ENCODE peak calls at places on chromosomes 5 and 9, in five cellular contexts. F is GM23338, R is HCT116, S is GM23248, V is neural progenitor cell. I is an unnamed sample.

GRCh38 chr5:73238873-73239272 is 65.9 kb downstream of the TMEM174 start:
- DNase-seq in V (no peak), R (no peak), F (no peak), S (no peak), I (no peak)

GRCh38 chr5:100900142-100900795 is 2.8 kb downstream of the ST8SIA4 start:
- DNase-seq in R (no peak), V (peak; percentile 44), S (peak; percentile 39), F (peak; percentile 57), I (peak; percentile 28)

GRCh38 chr9:137534256-137535119 is 15.7 kb downstream of the PNPLA7 start:
- DNase-seq in S (peak; percentile 82), R (peak; percentile 59), F (peak; percentile 84), V (peak; percentile 52), I (peak; percentile 84)

GRCh38 chr5:173472784-173473278 is 143.6 kb downstream of the BOD1 start:
- DNase-seq in V (no peak), S (peak; percentile 60), R (no peak), F (no peak), I (no peak)

GRCh38 chr9:114551750-114552685 is 35.6 kb upstream of the ATP6V1G1 start:
- DNase-seq in F (no peak), R (peak; percentile 92), V (no peak), S (peak; percentile 99), I (peak; percentile 94)

GRCh38 chr5:60929024-60929423 is 15.8 kb downstream of the ERCC8 start:
- DNase-seq in S (peak; percentile 23), R (no peak), V (no peak), F (peak; percentile 19), I (no peak)

GRCh38 chr5:28399211-28399610 is 1360.8 kb upstream of the CDH9 start:
- DNase-seq in F (no peak), R (no peak), S (no peak), V (no peak), I (no peak)

GRCh38 chr5:168693883-168694282 is 114.7 kb upstream of the PANK3 start:
- DNase-seq in S (no peak), F (no peak), V (no peak), R (no peak), I (no peak)

GRCh38 chr9:125341566-125341965 is 79.9 kb downstream of the GAPVD1 start:
- DNase-seq in R (no peak), F (no peak), S (no peak), V (no peak), I (no peak)

GRCh38 chr5:9898319-9898718 is 268.2 kb upstream of the TAS2R1 start:
- DNase-seq in F (peak; percentile 66), R (peak; percentile 8), S (peak; percentile 55), V (peak; percentile 49), I (peak; percentile 29)

GRCh38 chr5:174622067-174622466 is 102.3 kb upstream of the MSX2 start:
- DNase-seq in S (no peak), F (no peak), V (no peak), R (no peak), I (no peak)

GRCh38 chr5:95530441-95530840 is 24.3 kb downstream of the SKIC3 start:
- DNase-seq in R (no peak), S (peak; percentile 98), F (peak; percentile 13), V (no peak), I (peak; percentile 15)

GRCh38 chr9:123322771-123323481 is 33.1 kb upstream of the CRB2 start:
- DNase-seq in S (no peak), F (no peak), V (no peak), R (no peak), I (no peak)

GRCh38 chr9:112680731-112681402 is 37.0 kb downstream of the INIP start:
- DNase-seq in R (no peak), S (no peak), V (peak; percentile 4), F (peak; percentile 40), I (peak; percentile 41)

GRCh38 chr5:139104577-139105271 is 93.4 kb downstream of the SIL1 start:
- DNase-seq in S (peak; percentile 97), F (no peak), R (no peak), V (no peak), I (peak; percentile 24)

GRCh38 chr5:22651355-22651754 is 201.8 kb downstream of the CDH12 start:
- DNase-seq in F (no peak), V (no peak), S (no peak), R (no peak), I (no peak)

GRCh38 chr5:107119656-107120055 is 551.1 kb downstream of the EFNA5 start:
- DNase-seq in F (peak; percentile 52), R (no peak), V (peak; percentile 15), S (no peak), I (no peak)

GRCh38 chr5:181181650-181182565 is 23.1 kb downstream of the TRIM7 start:
- DNase-seq in R (peak; percentile 76), V (peak; percentile 87), S (peak; percentile 85), F (peak; percentile 92), I (peak; percentile 80)

GRCh38 chr9:136695435-136695895 is 8.2 kb upstream of the AGPAT2 start:
- DNase-seq in S (no peak), F (no peak), V (no peak), R (peak; percentile 24), I (no peak)

GRCh38 chr5:130189961-130190360 is 285.7 kb downstream of the CHSY3 start:
- DNase-seq in R (peak; percentile 12), V (no peak), F (no peak), S (no peak), I (no peak)

GRCh38 chr9:34046784-34047379 is 1.8 kb downstream of the UBAP2 start:
- DNase-seq in R (no peak), V (peak; percentile 4), S (peak; percentile 36), F (peak; percentile 11), I (peak; percentile 27)

GRCh38 chr5:114362197-114362976 is 517 bp downstream of the KCNN2 start:
- DNase-seq in V (peak; percentile 88), R (no peak), F (peak; percentile 68), S (peak; percentile 4), I (peak; percentile 51)

GRCh38 chr5:34044950-34045525 is 2.0 kb upstream of the C1QTNF3 start:
- DNase-seq in V (no peak), F (no peak), S (peak; percentile 63), R (no peak), I (no peak)

GRCh38 chr9:137312852-137313325 is 10.8 kb upstream of the NRARP start:
- DNase-seq in S (no peak), R (no peak), F (no peak), V (peak; percentile 1), I (peak; percentile 14)

GRCh38 chr5:135386886-135387628 is 12.0 kb downstream of the MACROH2A1 start:
- DNase-seq in V (no peak), S (peak; percentile 98), R (peak; percentile 62), F (no peak), I (peak; percentile 77)

GRCh38 chr9:6876195-6876594 is 118.4 kb downstream of the KDM4C start:
- DNase-seq in F (no peak), R (no peak), V (no peak), S (peak; percentile 5), I (no peak)

GRCh38 chr5:41115281-41115680 is 44.1 kb upstream of the MROH2B start:
- DNase-seq in S (peak; percentile 90), R (no peak), F (peak; percentile 2), V (no peak), I (no peak)

GRCh38 chr9:71249729-71250317 is 128.4 kb upstream of the TRPM3 start:
- DNase-seq in S (peak; percentile 80), V (peak; percentile 82), F (peak; percentile 75), R (peak; percentile 43), I (peak; percentile 78)

GRCh38 chr5:39505751-39506150 is 81.0 kb upstream of the DAB2 start:
- DNase-seq in F (no peak), S (peak; percentile 59), V (no peak), R (no peak), I (no peak)

GRCh38 chr5:60232051-60232794 is 338.7 kb upstream of the PDE4D start:
- DNase-seq in V (no peak), S (no peak), F (no peak), R (no peak), I (no peak)

GRCh38 chr9:125674981-125675973 is 31.7 kb downstream of the MAPKAP1 start:
- DNase-seq in S (peak; percentile 82), V (no peak), R (peak; percentile 58), F (no peak), I (peak; percentile 16)

GRCh38 chr5:7615566-7616061 is 219.7 kb downstream of the ADCY2 start:
- DNase-seq in R (no peak), F (no peak), V (no peak), S (peak; percentile 8), I (no peak)

GRCh38 chr5:134245101-134245604 is 19.3 kb upstream of the PPP2CA start:
- DNase-seq in F (peak; percentile 52), V (peak; percentile 63), R (no peak), S (peak; percentile 75), I (peak; percentile 53)
- TF ChIP-seq EZH2phosphoT487 in F (no peak), V (no peak), R (no peak), S (no peak), I (no peak)

GRCh38 chr5:178285399-178286225 is 53.0 kb upstream of the PHYKPL start:
- DNase-seq in R (no peak), V (no peak), S (no peak), F (no peak), I (no peak)
- H3K4me2 ChIP-seq in R (no peak overlapping the region), V (no peak overlapping the region), S (no peak overlapping the region), F (no peak overlapping the region), I (no peak overlapping the region)

GRCh38 chr9:120336021-120336752 is 243.8 kb downstream of the CDK5RAP2 start:
- DNase-seq in R (no peak), F (no peak), V (no peak), S (peak; percentile 72), I (no peak)
- TF ChIP-seq EZH2phosphoT487 in R (no peak), F (no peak), V (no peak), S (no peak), I (no peak)

GRCh38 chr9:128097156-128098016 is 29.4 kb downstream of the SLC25A25 start:
- DNase-seq in S (no peak), F (no peak), R (no peak), V (peak; percentile 17), I (peak; percentile 14)

GRCh38 chr9:128099932-128100491 is 27.5 kb downstream of the PTGES2 start:
- DNase-seq in F (no peak), R (no peak), S (peak; percentile 29), V (no peak), I (peak; percentile 11)

GRCh38 chr9:128098936-128099931 is 28.3 kb downstream of the PTGES2 start:
- DNase-seq in R (no peak), F (no peak), V (no peak), S (peak; percentile 67), I (peak; percentile 48)

GRCh38 chr9:128096614-128097013 is 28.6 kb downstream of the SLC25A25 start:
- DNase-seq in S (no peak), V (peak; percentile 24), F (no peak), R (no peak), I (peak; percentile 13)

GRCh38 chr9:128098017-128098935 is 29.3 kb downstream of the PTGES2 start:
- DNase-seq in V (peak; percentile 97), R (peak; percentile 92), S (peak; percentile 98), F (peak; percentile 99), I (peak; percentile 97)
- H3K4me2 ChIP-seq in V (peak overlapping the region; percentile 80), R (peak overlapping the region; percentile 90), S (peak overlapping the region; percentile 96), F (peak overlapping the region; percentile 75), I (peak overlapping the region; percentile 71)

DNA sequence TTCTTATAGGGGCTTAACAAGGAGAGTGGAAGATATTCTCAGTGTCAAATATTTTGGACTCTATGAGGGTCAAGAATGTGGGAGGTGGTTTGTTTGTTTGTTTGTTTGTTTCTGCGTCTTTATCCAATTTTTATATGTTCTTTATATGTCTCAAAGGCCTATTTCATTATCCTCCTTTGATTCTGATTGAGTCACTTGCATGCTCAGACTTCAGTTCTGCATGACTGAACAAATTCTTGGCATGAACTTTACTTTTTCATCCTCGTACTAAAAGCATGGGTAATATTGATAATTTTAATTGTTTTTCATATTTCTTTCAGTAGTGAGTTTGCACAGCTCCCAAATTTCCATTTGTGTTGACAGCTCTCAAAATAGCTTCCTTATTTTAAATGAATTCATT is 19.2 kb upstream of the ERBIN start:
- DNase-seq in V (no peak), S (peak; percentile 44), R (no peak), F (no peak), I (no peak)
- TF ChIP-seq EZH2phosphoT487 in V (no peak), S (no peak), R (no peak), F (no peak), I (no peak)

I was measured in hepatocyte.